ENCODE peak calls at places on chromosomes 7 and 10, in six cellular contexts. P, H, N, T, B and Y are unnamed samples.

GRCh38 chr7:23234569-23235296 is 11.8 kb upstream of the GPNMB start:
- DNase-seq in P (no peak), H (no peak), N (peak), T (no peak), B (no peak), Y (no peak)

GRCh38 chr7:1341361-1341675 is 108.6 kb downstream of the UNCX start:
- DNase-seq in P (no peak), H (no peak), N (no peak), T (no peak), B (no peak), Y (no peak)

GRCh38 chr10:60405172-60405571 is 15.5 kb upstream of the ANK3 start:
- DNase-seq in P (no peak), H (no peak), N (no peak), T (no peak), B (no peak), Y (no peak)

GRCh38 chr10:131574707-131575430 is 263.3 kb upstream of the TCERG1L start:
- DNase-seq in P (peak), H (no peak), N (no peak), T (no peak), B (no peak), Y (no peak)

GRCh38 chr10:98285416-98285815 is 17.4 kb upstream of the LOXL4 start:
- DNase-seq in P (no peak), H (no peak), N (no peak), T (no peak), B (no peak), Y (no peak)

GRCh38 chr7:137816696-137817320 is 30.0 kb downstream of the DGKI start:
- DNase-seq in P (no peak), H (no peak), N (no peak), T (peak), B (no peak), Y (no peak)

GRCh38 chr7:80210400-80210799 is 75.8 kb downstream of the GNAI1 start:
- DNase-seq in P (no peak), H (no peak), N (no peak), T (no peak), B (peak), Y (no peak)

GRCh38 chr7:151078233-151079040 is 2.2 kb downstream of the FASTK start:
- DNase-seq in P (no peak), H (no peak), N (no peak), T (no peak), B (no peak), Y (no peak)

GRCh38 chr10:30534465-30535144 is 94.9 kb downstream of the LYZL2 start:
- DNase-seq in P (peak), H (peak), N (peak), T (peak), B (peak), Y (no peak)

GRCh38 chr10:48470893-48471805 is 133.7 kb downstream of the ARHGAP22 start:
- DNase-seq in P (peak), H (peak), N (no peak), T (no peak), B (no peak), Y (no peak)

GRCh38 chr7:98250789-98251188 is 1.2 kb downstream of the TECPR1 start:
- DNase-seq in P (no peak), H (peak), N (no peak), T (peak), B (no peak), Y (no peak)

GRCh38 chr7:7521259-7521658 is 14.4 kb downstream of the COL28A1 start:
- DNase-seq in P (no peak), H (no peak), N (no peak), T (no peak), B (no peak), Y (no peak)
- TF ChIP-seq POLR2AphosphoS5 in P (no peak), H (no peak), N (no peak), T (no peak), B (no peak), Y (no peak)

DNA sequence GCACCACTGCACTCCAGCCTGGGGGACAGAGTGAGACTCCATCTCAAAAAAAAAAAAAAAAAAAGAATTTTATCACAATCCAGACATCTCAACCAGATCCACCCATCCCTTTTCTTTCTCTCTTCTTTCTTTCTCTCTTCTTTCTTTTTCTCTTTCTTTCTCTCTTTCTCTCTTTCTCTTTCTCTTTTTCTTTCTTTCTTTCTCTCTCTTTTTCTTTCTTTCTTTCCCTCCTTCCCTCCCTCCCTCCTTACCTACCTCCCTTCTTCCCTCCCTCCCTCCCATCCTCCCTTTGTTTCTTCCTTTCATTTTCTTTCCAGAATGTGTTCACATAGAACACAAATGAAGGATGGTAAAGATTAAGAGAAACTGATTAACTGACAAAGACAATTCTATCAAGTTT is 18.1 kb upstream of the HOXA13 start:
- DNase-seq in P (no peak), H (no peak), N (no peak), T (no peak), B (no peak), Y (no peak)
- TF ChIP-seq CTCF in P (no peak), H (no peak), N (no peak), T (no peak), B (no peak), Y (no peak)

DNA sequence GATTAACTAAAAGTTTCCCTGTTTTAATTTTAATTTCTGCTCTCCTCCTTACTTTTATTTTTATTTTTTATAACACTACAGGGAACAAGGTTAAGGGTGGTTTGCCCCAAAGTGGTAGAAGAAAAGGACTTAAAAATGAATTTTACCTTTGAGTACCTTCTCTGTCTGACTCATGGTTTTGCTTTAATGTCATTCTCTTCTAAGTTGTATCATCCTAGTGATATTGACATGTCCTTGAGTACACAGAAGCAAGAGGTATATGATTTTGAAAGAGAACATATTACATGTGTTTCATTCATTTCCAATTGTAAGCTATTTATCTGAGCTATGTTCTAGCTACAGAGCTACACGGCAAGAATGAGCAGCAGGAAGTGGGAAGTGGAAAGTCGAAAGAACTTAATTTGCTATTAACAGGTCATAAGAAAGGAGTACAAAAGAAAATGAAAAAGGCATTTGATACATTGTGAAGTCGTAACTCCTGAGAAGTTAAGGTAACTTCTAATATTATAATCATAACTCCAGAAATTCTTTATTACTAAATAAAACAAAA is 112.5 kb downstream of the SEMA3A start:
- DNase-seq in P (no peak), H (no peak), N (no peak), T (no peak), B (no peak), Y (no peak)
- TF ChIP-seq POLR2AphosphoS5 in P (no peak), H (no peak), N (no peak), T (no peak), B (no peak), Y (no peak)

GRCh38 chr10:103716206-103717160 is 138.9 kb downstream of the SH3PXD2A start:
- DNase-seq in P (peak), H (no peak), N (no peak), T (peak), B (peak), Y (no peak)
- TF ChIP-seq CTCF in P (no peak), H (no peak), N (no peak), T (no peak), B (no peak), Y (no peak)